ENCODE peak calls at places on chromosomes 2 and 18, in six cellular contexts. K is hypothalamus; U is spleen; I is activated CD4-positive, alpha-beta T cell treated with anti-CD3 and anti-CD28 coated beads, Interleukin-2, amount 10 ng/mL, durations not matched to agents 7 days and 5 days; P is nucleus accumbens; C is tibial artery. O is an unnamed sample.

GRCh38 chr2:3076848-3077735 is 300.5 kb downstream of the EIPR1 start:
- DNase-seq in K (no peak), U (peak), I (no peak), P (no peak), C (no peak), O (no peak)

GRCh38 chr2:16397681-16398475 is 267.8 kb downstream of the CYRIA start:
- DNase-seq in K (no peak), U (no peak), I (no peak), P (no peak), C (no peak), O (no peak)

GRCh38 chr18:22559414-22560282 is 141.9 kb upstream of the CTAGE1 start:
- DNase-seq in K (no peak), U (peak), I (no peak), P (no peak), C (peak), O (peak)

GRCh38 chr2:237591379-237591881 is 896 bp upstream of the RAB17 start:
- DNase-seq in K (no peak), U (no peak), I (no peak), P (no peak), C (no peak), O (no peak)

GRCh38 chr2:224944707-224945106 is 97.6 kb downstream of the DOCK10 start:
- DNase-seq in K (no peak), U (no peak), I (no peak), P (no peak), C (no peak), O (no peak)

GRCh38 chr2:136281281-136282117 is 163.6 kb upstream of the CXCR4 start:
- DNase-seq in K (no peak), U (no peak), I (peak), P (no peak), C (no peak), O (no peak)

GRCh38 chr18:78982186-78982585 is 2.6 kb downstream of the SALL3 start:
- DNase-seq in K (no peak), U (no peak), I (no peak), P (no peak), C (no peak), O (no peak)

GRCh38 chr2:3956892-3957291 is 253.5 kb downstream of the DCDC2C start:
- DNase-seq in K (no peak), U (peak), I (no peak), P (no peak), C (no peak), O (no peak)

GRCh38 chr2:171124512-171124911 is 36.2 kb downstream of the TLK1 start:
- DNase-seq in K (no peak), U (no peak), I (no peak), P (no peak), C (no peak), O (no peak)

GRCh38 chr2:215870088-215870490 is 143.3 kb downstream of the MREG start:
- DNase-seq in K (no peak), U (no peak), I (no peak), P (no peak), C (peak), O (no peak)

GRCh38 chr18:3046216-3046808 is 33.4 kb upstream of the LPIN2 start:
- DNase-seq in K (no peak), U (no peak), I (no peak), P (no peak), C (no peak), O (no peak)

GRCh38 chr2:177543007-177543760 is 150.6 kb downstream of the AGPS start:
- DNase-seq in K (no peak), U (no peak), I (no peak), P (no peak), C (no peak), O (no peak)

GRCh38 chr2:71156531-71156930 is 26.1 kb downstream of the MPHOSPH10 start:
- DNase-seq in K (no peak), U (no peak), I (no peak), P (no peak), C (no peak), O (no peak)

GRCh38 chr18:55124078-55124477 is 164.8 kb upstream of the CCDC68 start:
- DNase-seq in K (no peak), U (no peak), I (no peak), P (no peak), C (no peak), O (no peak)

GRCh38 chr2:178449700-178450573 is 1.0 kb downstream of the PRKRA start:
- DNase-seq in K (no peak), U (no peak), I (no peak), P (no peak), C (no peak), O (no peak)

GRCh38 chr2:134722728-134723127 is 3.9 kb upstream of the TMEM163 start:
- DNase-seq in K (no peak), U (no peak), I (no peak), P (no peak), C (no peak), O (no peak)

GRCh38 chr2:164903944-164904343 is 51.4 kb downstream of the SLC38A11 start:
- DNase-seq in K (no peak), U (no peak), I (no peak), P (no peak), C (no peak), O (no peak)

GRCh38 chr18:32930695-32931301 is 158.0 kb upstream of the KLHL14 start:
- DNase-seq in K (no peak), U (no peak), I (no peak), P (no peak), C (no peak), O (no peak)

GRCh38 chr2:191171708-191172355 is 21.0 kb upstream of the STAT4 start:
- DNase-seq in K (no peak), U (no peak), I (no peak), P (no peak), C (no peak), O (no peak)

O was measured in progenitor cell of endocrine pancreas.